ENCODE peak calls at places on chromosome 2, in four cellular contexts. A is cardiac muscle cell, U is endothelial cell of umbilical vein, V is prostate gland. W is an unnamed sample.

GRCh38 chr2:40284797-40285196 is 167.1 kb downstream of the SLC8A1 start:
- DNase-seq in U (no peak), A (no peak), V (no peak), W (no peak)

GRCh38 chr2:217695033-217695520 is 307.7 kb downstream of the TNS1 start:
- DNase-seq in A (no peak), U (no peak), V (no peak), W (no peak)

GRCh38 chr2:217414429-217414828 is 554.6 kb upstream of the TNP1 start:
- DNase-seq in V (no peak), U (no peak), A (no peak), W (no peak)

GRCh38 chr2:74982581-74982980 is 24.1 kb downstream of the POLE4 start:
- DNase-seq in V (no peak), U (no peak), A (no peak), W (no peak)

GRCh38 chr2:38174646-38175096 is 98.7 kb upstream of the CYP1B1 start:
- DNase-seq in A (no peak), V (peak; percentile 57), U (no peak), W (no peak)

GRCh38 chr2:173231042-173231441 is 123.6 kb upstream of the CDCA7 start:
- DNase-seq in U (peak; percentile 58), A (peak; percentile 20), V (peak; percentile 87), W (no peak)

GRCh38 chr2:108988076-108988795 is 784 bp downstream of the EDAR start:
- DNase-seq in U (no peak), V (no peak), A (no peak), W (no peak)

GRCh38 chr2:120844098-120844738 is 108.5 kb downstream of the GLI2 start:
- DNase-seq in V (no peak), U (no peak), A (no peak), W (no peak)

GRCh38 chr2:189175869-189176431 is 3.6 kb downstream of the COL5A2 start:
- DNase-seq in V (no peak), U (no peak), A (no peak), W (no peak)

GRCh38 chr2:232325324-232326273 is 53.0 kb upstream of the ALPP start:
- DNase-seq in A (peak; percentile 60), V (no peak), U (peak; percentile 17), W (peak; percentile 42)

GRCh38 chr2:191245869-191246531 is 796 bp downstream of the MYO1B start:
- DNase-seq in A (peak; percentile 83), V (peak; percentile 52), U (peak; percentile 60), W (peak; percentile 51)

GRCh38 chr2:213834746-213835145 is 550.5 kb downstream of the SPAG16 start:
- DNase-seq in A (no peak), U (no peak), V (no peak), W (no peak)

GRCh38 chr2:101396352-101396717 is 9.0 kb upstream of the CREG2 start:
- DNase-seq in U (peak; percentile 89), V (no peak), A (no peak), W (no peak)

GRCh38 chr2:37809525-37809924 is 115.6 kb upstream of the RMDN2 start:
- DNase-seq in V (no peak), U (peak; percentile 77), A (peak; percentile 46), W (no peak)

GRCh38 chr2:223576873-223577272 is 25.3 kb downstream of the SCG2 start:
- DNase-seq in A (no peak), U (no peak), V (no peak), W (no peak)

GRCh38 chr2:59630789-59631188 is 922.7 kb downstream of the BCL11A start:
- DNase-seq in U (no peak), A (peak; percentile 32), V (no peak), W (no peak)

GRCh38 chr2:66982766-66983165 is 414.4 kb upstream of the ETAA1 start:
- DNase-seq in U (peak; percentile 4), A (no peak), V (no peak), W (no peak)

GRCh38 chr2:172893654-172894053 is 158.0 kb downstream of the RAPGEF4 start:
- DNase-seq in A (no peak), U (no peak), V (no peak), W (no peak)

GRCh38 chr2:170088776-170089175 is 89.2 kb upstream of the MYO3B start:
- DNase-seq in V (no peak), A (no peak), U (no peak), W (no peak)

GRCh38 chr2:105877945-105878344 is 133.2 kb downstream of the NCK2 start:
- DNase-seq in V (no peak), U (no peak), A (no peak), W (no peak)

GRCh38 chr2:125588780-125589179 is 1067.2 kb upstream of the GYPC start:
- DNase-seq in A (no peak), V (no peak), U (no peak), W (no peak)

GRCh38 chr2:125596612-125597011 is 1059.3 kb upstream of the GYPC start:
- DNase-seq in U (no peak), V (no peak), A (no peak), W (no peak)

DNA sequence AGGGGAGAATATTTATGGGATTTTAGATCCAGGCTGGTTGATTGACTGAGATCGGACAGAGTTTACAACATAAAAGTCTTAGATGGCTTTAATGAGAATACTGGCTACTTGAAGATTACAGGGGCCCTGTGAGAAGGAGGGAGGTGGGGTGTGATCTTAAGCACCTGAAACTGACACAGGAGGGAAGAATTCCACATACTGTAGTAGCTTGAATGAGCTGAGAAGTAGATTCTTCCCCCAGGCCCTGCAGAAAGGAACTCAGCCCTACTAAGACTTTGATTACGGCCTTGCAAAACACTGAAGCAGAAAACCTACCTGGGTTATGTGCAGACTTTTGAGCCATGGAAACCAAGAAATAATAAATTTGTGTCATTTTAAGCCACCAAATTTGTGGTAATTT is 1062.9 kb upstream of the GYPC start:
- DNase-seq in U (no peak), A (no peak), V (no peak), W (no peak)
- H3K9me3 ChIP-seq in U (peaks cover 5% of the 10 kb centered on the region), A (no peaks in the 10 kb centered on the region), V (no peaks in the 10 kb centered on the region), W (no peaks in the 10 kb centered on the region)

DNA sequence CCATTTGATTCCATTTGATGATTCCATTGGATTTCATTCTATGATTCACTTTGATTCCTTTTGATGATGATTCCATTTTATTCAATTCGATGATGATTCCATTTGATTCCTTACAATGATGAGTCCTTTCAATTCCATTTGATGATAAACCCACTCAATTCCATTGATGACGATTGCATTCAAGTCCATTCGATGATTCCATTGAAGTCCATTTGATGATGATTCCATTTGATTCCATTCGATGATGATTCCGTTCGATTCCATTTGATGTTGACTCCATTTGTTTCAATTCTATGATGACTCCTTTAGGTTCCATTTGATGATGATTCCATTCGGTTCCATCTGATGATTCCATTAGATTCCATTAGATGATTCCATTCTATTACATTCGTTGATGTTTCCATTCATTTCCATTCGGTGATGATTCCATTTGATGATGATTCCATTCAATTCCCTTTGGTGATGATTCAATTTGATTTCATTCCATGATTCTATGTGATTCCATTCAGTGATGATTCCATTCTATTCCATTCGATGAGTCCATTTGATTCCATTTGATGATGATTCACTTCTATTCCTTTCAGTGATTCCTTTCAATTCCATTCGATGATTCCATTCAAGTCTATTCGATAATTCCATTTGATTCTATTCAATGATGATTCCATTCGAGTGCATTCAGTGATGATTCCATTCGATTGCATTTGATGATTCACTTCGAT is 1106.0 kb downstream of the RPIA start:
- DNase-seq in A (no peak), U (no peak), V (no peak), W (no peak)
- H3K9me3 ChIP-seq in A (peaks cover 53% of the 10 kb centered on the region), U (peaks cover 47% of the 10 kb centered on the region), V (no peaks in the 10 kb centered on the region), W (no peaks in the 10 kb centered on the region)

DNA sequence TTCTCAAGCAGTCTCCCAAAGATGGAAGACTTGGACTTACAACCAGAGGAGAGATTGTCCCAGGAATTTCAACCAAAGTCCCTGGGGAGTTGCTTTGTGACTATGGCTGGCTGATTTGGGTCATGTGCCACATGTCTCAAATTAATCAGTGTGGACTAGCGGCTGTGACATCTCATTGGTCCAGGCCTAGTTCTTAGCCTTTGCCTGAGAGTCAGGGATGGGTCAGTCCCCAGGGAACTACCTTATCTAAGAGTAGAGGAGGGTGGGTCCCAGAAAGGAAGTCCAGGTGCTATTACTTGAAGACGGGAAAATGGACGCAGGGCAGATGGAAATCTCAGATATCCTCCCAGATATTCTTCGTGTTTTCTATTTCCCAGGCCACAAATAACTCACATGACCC is 217.2 kb downstream of the ACKR3 start:
- DNase-seq in V (no peak), A (no peak), U (no peak), W (no peak)
- H3K9me3 ChIP-seq in V (no peaks in the 10 kb centered on the region), A (no peaks in the 10 kb centered on the region), U (no peaks in the 10 kb centered on the region), W (no peaks in the 10 kb centered on the region)

GRCh38 chr2:134227666-134228065 is 26.2 kb upstream of the MGAT5 start:
- DNase-seq in V (no peak), A (no peak), U (no peak), W (no peak)

GRCh38 chr2:134224005-134224404 is 29.9 kb upstream of the MGAT5 start:
- DNase-seq in V (no peak), U (no peak), A (no peak), W (no peak)

GRCh38 chr2:134225173-134225572 is 28.7 kb upstream of the MGAT5 start:
- DNase-seq in A (no peak), V (no peak), U (no peak), W (no peak)

GRCh38 chr2:134226561-134226960 is 27.3 kb upstream of the MGAT5 start:
- DNase-seq in A (no peak), V (no peak), U (no peak), W (no peak)

GRCh38 chr2:134225841-134226240 is 28.0 kb upstream of the MGAT5 start:
- DNase-seq in U (no peak), V (no peak), A (no peak), W (no peak)
- H3K9me3 ChIP-seq in U (no peaks in the 10 kb centered on the region), V (no peaks in the 10 kb centered on the region), A (no peaks in the 10 kb centered on the region), W (peaks cover 5% of the 10 kb centered on the region)

GRCh38 chr2:125861461-125861860 is 794.5 kb upstream of the GYPC start:
- DNase-seq in A (no peak), U (no peak), V (no peak), W (no peak)
- H3K9me3 ChIP-seq in A (no peaks in the 10 kb centered on the region), U (peaks cover 5% of the 10 kb centered on the region), V (no peaks in the 10 kb centered on the region), W (no peaks in the 10 kb centered on the region)

W was measured in CD8-positive, alpha-beta T cell.